ENCODE peak calls at places on chromosomes 1 and 21, in four cellular contexts. O is cardiac fibroblast; G is CD8-positive, alpha-beta T cell; C is aorta. J is an unnamed sample.
A peak's percentile ranks its signal among the peaks of the same experiment; 100 is the strongest.

GRCh38 chr1:156128749-156129682 is 14.5 kb downstream of the LMNA start:
- DNase-seq in O (peak; percentile 74), G (no peak), C (peak; percentile 85), J (no peak)

GRCh38 chr1:15799004-15799867 is 8.2 kb downstream of the UQCRHL start:
- DNase-seq in O (peak; percentile 99), G (no peak), C (peak; percentile 94), J (peak; percentile 99)

GRCh38 chr1:220808501-220809186 is 21.9 kb downstream of the MTARC1 start:
- DNase-seq in O (no peak), G (no peak), C (no peak), J (no peak)

GRCh38 chr1:214044438-214045214 is 56.9 kb downstream of the PROX1 start:
- DNase-seq in O (no peak), G (no peak), C (no peak), J (no peak)

GRCh38 chr1:58941471-58942289 is 157.8 kb upstream of the JUN start:
- DNase-seq in O (no peak), G (peak; percentile 44), C (no peak), J (no peak)

GRCh38 chr1:56188855-56189254 is 390.5 kb downstream of the PLPP3 start:
- DNase-seq in O (no peak), G (no peak), C (no peak), J (no peak)

GRCh38 chr1:230210979-230211336 is 143.9 kb downstream of the GALNT2 start:
- DNase-seq in O (peak; percentile 13), G (no peak), C (no peak), J (no peak)

GRCh38 chr1:40879487-40880175 is 17.5 kb upstream of the CITED4 start:
- DNase-seq in O (no peak), G (no peak), C (no peak), J (no peak)

GRCh38 chr1:147072371-147073061 is 99.8 kb downstream of the PRKAB2 start:
- DNase-seq in O (no peak), G (peak; percentile 36), C (no peak), J (no peak)

GRCh38 chr1:229155472-229155871 is 115.4 kb upstream of the RAB4A start:
- DNase-seq in O (no peak), G (no peak), C (no peak), J (no peak)

GRCh38 chr1:24481098-24481497 is 21.5 kb upstream of the RCAN3 start:
- DNase-seq in O (no peak), G (peak; percentile 64), C (no peak), J (no peak)

GRCh38 chr1:163166886-163167555 is 35.7 kb downstream of the RGS5 start:
- DNase-seq in O (peak; percentile 41), G (no peak), C (no peak), J (no peak)

GRCh38 chr1:229940689-229941088 is 126.3 kb upstream of the GALNT2 start:
- DNase-seq in O (no peak), G (no peak), C (no peak), J (no peak)

GRCh38 chr1:117051224-117052064 is 8.7 kb upstream of the TTF2 start:
- DNase-seq in O (peak; percentile 52), G (no peak), C (no peak), J (no peak)

GRCh38 chr1:9279172-9279840 is 13.4 kb upstream of the SPSB1 start:
- DNase-seq in O (no peak), G (no peak), C (peak; percentile 57), J (no peak)

GRCh38 chr1:169003864-169004516 is 102.5 kb upstream of the ATP1B1 start:
- DNase-seq in O (no peak), G (no peak), C (peak; percentile 79), J (no peak)

GRCh38 chr1:51048670-51049069 is 53.4 kb upstream of the C1orf185 start:
- DNase-seq in O (no peak), G (no peak), C (no peak), J (no peak)

GRCh38 chr1:24283326-24284155 is 35.6 kb upstream of the GRHL3 start:
- DNase-seq in O (peak; percentile 54), G (no peak), C (no peak), J (peak; percentile 87)

GRCh38 chr1:212125654-212126053 is 90.1 kb downstream of the DTL start:
- DNase-seq in O (no peak), G (no peak), C (no peak), J (no peak)

GRCh38 chr1:116231752-116232151 is 120.6 kb downstream of the MAB21L3 start:
- DNase-seq in O (no peak), G (no peak), C (no peak), J (no peak)

GRCh38 chr1:208042868-208043267 is 131.9 kb upstream of the CD34 start:
- DNase-seq in O (no peak), G (no peak), C (no peak), J (no peak)

GRCh38 chr1:229768232-229768631 is 142.2 kb downstream of the URB2 start:
- DNase-seq in O (no peak), G (no peak), C (no peak), J (no peak)

GRCh38 chr1:29682918-29683314 is 446.6 kb downstream of the PTPRU start:
- DNase-seq in O (no peak), G (no peak), C (no peak), J (peak; percentile 13)

GRCh38 chr1:208203127-208203847 is 40.9 kb downstream of the PLXNA2 start:
- DNase-seq in O (peak; percentile 95), G (no peak), C (peak; percentile 86), J (no peak)

GRCh38 chr1:159054427-159054826 is 22.1 kb downstream of the AIM2 start:
- DNase-seq in O (no peak), G (no peak), C (no peak), J (no peak)

GRCh38 chr1:149942207-149942606 is 5.5 kb upstream of the MTMR11 start:
- DNase-seq in O (peak; percentile 51), G (no peak), C (no peak), J (no peak)

GRCh38 chr1:53899206-53899628 is 5.2 kb downstream of the DIO1 start:
- DNase-seq in O (no peak), G (no peak), C (no peak), J (no peak)

GRCh38 chr1:3863231-3863935 is 6.1 kb downstream of the DFFB start:
- DNase-seq in O (no peak), G (no peak), C (peak; percentile 23), J (no peak)

GRCh38 chr1:200874694-200875093 is 1.9 kb downstream of the GPR25 start:
- DNase-seq in O (no peak), G (no peak), C (peak; percentile 33), J (no peak)

GRCh38 chr1:200873671-200874397 is 1.1 kb downstream of the GPR25 start:
- DNase-seq in O (peak; percentile 9), G (no peak), C (peak; percentile 33), J (no peak)

GRCh38 chr1:200873116-200873670 is 412 bp downstream of the GPR25 start:
- DNase-seq in O (no peak), G (no peak), C (no peak), J (no peak)

GRCh38 chr1:200869753-200870391 is 2.9 kb upstream of the GPR25 start:
- DNase-seq in O (no peak), G (peak; percentile 40), C (no peak), J (no peak)

DNA sequence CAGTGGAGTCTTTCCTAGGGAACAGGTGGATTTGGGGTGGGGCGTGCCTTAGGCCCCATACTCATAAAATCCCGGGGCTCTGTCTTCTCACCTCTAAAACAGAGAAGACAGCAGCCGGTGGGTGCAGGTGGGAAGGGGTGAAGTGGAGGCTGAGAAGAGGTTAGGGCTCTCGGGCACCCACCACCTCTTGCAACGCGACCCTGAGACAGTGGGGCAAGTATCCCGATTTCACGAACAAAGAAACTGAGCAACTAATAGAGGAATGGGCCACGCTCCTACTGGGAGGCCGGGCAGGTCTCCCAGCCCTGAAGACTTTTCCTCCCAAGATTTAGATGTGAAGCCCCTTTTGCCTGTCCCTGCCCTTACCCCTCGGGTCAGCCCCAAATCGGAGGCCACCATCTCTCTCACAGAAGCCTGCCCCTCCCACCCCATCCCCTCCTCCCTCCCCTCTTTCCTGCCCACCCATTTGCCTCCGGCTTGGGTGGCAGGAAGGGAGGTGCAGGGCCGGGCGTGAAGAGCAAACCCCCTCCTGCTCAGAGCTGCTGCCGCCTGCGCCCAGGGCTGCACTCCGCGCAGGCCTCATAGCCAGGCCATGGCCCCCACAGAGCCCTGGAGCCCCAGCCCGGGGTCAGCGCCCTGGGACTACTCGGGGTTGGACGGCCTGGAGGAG is at the start of gene GPR25:
- DNase-seq in O (no peak), G (no peak), C (no peak), J (no peak)
- H3K4me3 ChIP-seq in O (no peak within 1 kb of the TSS), G (peak within 1 kb of the TSS; percentile 21), C (no peak within 1 kb of the TSS), J (peak within 1 kb of the TSS; percentile 4)

GRCh38 chr1:183966487-183966886 is 71.0 kb downstream of the COLGALT2 start:
- DNase-seq in O (no peak), G (no peak), C (no peak), J (no peak)
- H3K4me3 ChIP-seq in O (no peak overlapping the region), G (no peak overlapping the region), C (no peak overlapping the region), J (no peak overlapping the region)

GRCh38 chr1:19454265-19455198 is 30.8 kb downstream of the CAPZB start:
- DNase-seq in O (no peak), G (no peak), C (no peak), J (no peak)

GRCh38 chr1:19450811-19451564 is 34.4 kb downstream of the CAPZB start:
- DNase-seq in O (peak; percentile 92), G (no peak), C (no peak), J (no peak)

GRCh38 chr1:19452221-19452663 is 33.1 kb downstream of the CAPZB start:
- DNase-seq in O (peak; percentile 94), G (no peak), C (peak; percentile 94), J (no peak)

GRCh38 chr1:19455353-19455752 is 30.0 kb downstream of the CAPZB start:
- DNase-seq in O (no peak), G (no peak), C (no peak), J (no peak)

DNA sequence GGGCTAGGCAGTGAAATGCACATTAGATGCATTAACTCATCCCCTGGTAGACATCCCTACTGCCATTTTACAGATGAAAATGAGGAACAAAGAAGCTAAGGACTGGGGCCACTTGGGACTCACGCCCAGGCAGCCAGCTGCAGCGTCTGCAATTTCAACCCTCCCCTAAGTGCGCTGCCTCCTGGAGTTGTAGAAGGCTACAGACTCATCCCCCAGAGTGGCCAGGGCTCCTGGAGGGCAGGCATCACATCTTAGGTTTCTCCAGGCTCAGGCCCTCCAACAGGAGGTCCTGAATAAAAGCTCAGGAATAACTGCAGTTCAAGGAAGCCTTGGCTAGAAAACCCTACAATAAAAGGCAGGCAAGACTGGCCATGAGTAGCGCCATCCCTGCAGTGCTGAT is 31.5 kb downstream of the CAPZB start:
- DNase-seq in O (no peak), G (no peak), C (no peak), J (no peak)
- H3K4me3 ChIP-seq in O (no peak overlapping the region), G (no peak overlapping the region), C (no peak overlapping the region), J (no peak overlapping the region)

GRCh38 chr21:16587671-16588379 is 858.0 kb downstream of the USP25 start:
- DNase-seq in O (peak; percentile 93), G (no peak), C (peak; percentile 61), J (no peak)
- H3K4me3 ChIP-seq in O (peak overlapping the region; percentile 42), G (no peak overlapping the region), C (peak overlapping the region; percentile 54), J (peak overlapping the region; percentile 19)

DNA sequence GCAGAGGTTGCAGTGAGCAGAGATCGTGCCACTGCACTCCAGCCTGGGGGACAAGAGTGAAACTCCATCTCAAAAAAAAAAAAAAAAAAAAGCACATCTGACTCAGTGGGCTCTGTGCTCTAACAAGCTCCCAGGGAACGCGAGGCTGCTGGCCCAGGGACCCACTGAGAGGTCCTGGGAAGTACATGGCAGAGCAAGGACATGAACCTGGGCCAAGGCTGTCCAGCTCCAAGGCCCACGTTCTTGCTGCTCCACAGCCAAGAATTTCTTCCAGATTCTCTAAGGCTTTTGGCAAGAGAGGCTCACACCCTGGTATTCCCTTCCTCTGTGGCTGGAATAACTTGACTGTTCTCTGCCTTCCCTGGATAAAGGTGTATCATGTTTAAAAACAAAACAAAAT is 15.4 kb upstream of the AGTRAP start:
- DNase-seq in O (no peak), G (no peak), C (no peak), J (no peak)
- H3K4me3 ChIP-seq in O (no peak overlapping the region), G (no peak overlapping the region), C (no peak overlapping the region), J (no peak overlapping the region)

J was measured in RWPE2.